ENCODE peak calls at places on chromosomes 11 and 22, in seven cellular contexts. A, X, U, H, J, R and N are unnamed samples. For H3K9me3, the result is how much of the 10 kb centered on the place peaks cover.

GRCh38 chr22:19962909-19963806 is 21.5 kb upstream of the TXNRD2 start:
- DNase-seq in A (no peak), X (no peak), U (no peak), H (no peak), J (no peak), R (no peak), N (no peak)

GRCh38 chr11:119424775-119425174 is 1.8 kb upstream of the THY1 start:
- DNase-seq in A (no peak), X (no peak), U (no peak), H (no peak), J (no peak), R (no peak), N (no peak)

GRCh38 chr22:28799125-28799833 is 1.1 kb downstream of the XBP1 start:
- DNase-seq in A (peak), X (peak), U (no peak), H (no peak), J (peak), R (no peak), N (peak)

GRCh38 chr22:45083659-45084305 is 74.0 kb upstream of the PHF21B start:
- DNase-seq in A (no peak), X (no peak), U (no peak), H (no peak), J (no peak), R (no peak), N (no peak)

GRCh38 chr11:43558056-43558455 is 122.5 kb upstream of the HSD17B12 start:
- DNase-seq in A (no peak), X (peak), U (no peak), H (no peak), J (no peak), R (no peak), N (no peak)

GRCh38 chr11:13939952-13940610 is 22.4 kb upstream of the SPON1 start:
- DNase-seq in A (no peak), X (no peak), U (no peak), H (no peak), J (no peak), R (peak), N (no peak)

GRCh38 chr22:38310518-38311330 is 6.5 kb downstream of the CSNK1E start:
- DNase-seq in A (no peak), X (no peak), U (no peak), H (no peak), J (no peak), R (no peak), N (no peak)

GRCh38 chr22:31104869-31105268 is 2.5 kb downstream of the SELENOM start:
- DNase-seq in A (no peak), X (peak), U (no peak), H (no peak), J (peak), R (no peak), N (no peak)

GRCh38 chr22:44505796-44506354 is 7.8 kb upstream of the RTL6 start:
- DNase-seq in A (no peak), X (no peak), U (no peak), H (no peak), J (no peak), R (peak), N (no peak)

GRCh38 chr11:120147950-120148270 is 10.0 kb upstream of the TRIM29 start:
- DNase-seq in A (no peak), X (no peak), U (no peak), H (no peak), J (no peak), R (peak), N (no peak)

GRCh38 chr11:102413497-102413896 is 39.1 kb downstream of the TMEM123 start:
- DNase-seq in A (no peak), X (no peak), U (no peak), H (no peak), J (no peak), R (no peak), N (no peak)

GRCh38 chr11:106695506-106695905 is 322.8 kb downstream of the GUCY1A2 start:
- DNase-seq in A (no peak), X (no peak), U (no peak), H (no peak), J (no peak), R (no peak), N (no peak)

GRCh38 chr11:130391692-130392091 is 36.7 kb downstream of the ADAMTS8 start:
- DNase-seq in A (no peak), X (no peak), U (no peak), H (no peak), J (no peak), R (no peak), N (no peak)

GRCh38 chr11:71223081-71223405 is 29.3 kb downstream of the SHANK2 start:
- DNase-seq in A (no peak), X (no peak), U (no peak), H (no peak), J (no peak), R (no peak), N (no peak)

GRCh38 chr22:39926175-39927152 is 25.6 kb downstream of the GRAP2 start:
- DNase-seq in A (no peak), X (no peak), U (no peak), H (no peak), J (no peak), R (no peak), N (no peak)

GRCh38 chr22:22422629-22423112 is 85.9 kb downstream of the ZNF280B start:
- DNase-seq in A (peak), X (peak), U (peak), H (peak), J (peak), R (peak), N (no peak)

GRCh38 chr11:36292311-36292722 is 3.1 kb upstream of the COMMD9 start:
- DNase-seq in A (no peak), X (peak), U (no peak), H (no peak), J (no peak), R (no peak), N (no peak)

GRCh38 chr11:76802151-76802550 is 19.0 kb downstream of the TSKU start:
- DNase-seq in A (no peak), X (no peak), U (no peak), H (no peak), J (no peak), R (no peak), N (no peak)

GRCh38 chr11:59658036-59658435 is 10.8 kb downstream of the PATL1 start:
- DNase-seq in A (no peak), X (no peak), U (no peak), H (no peak), J (no peak), R (no peak), N (no peak)

GRCh38 chr11:76793391-76793811 is 10.2 kb downstream of the TSKU start:
- DNase-seq in A (no peak), X (peak), U (no peak), H (no peak), J (no peak), R (no peak), N (no peak)

GRCh38 chr11:80285076-80285790 is 844.4 kb upstream of the TENM4 start:
- DNase-seq in A (no peak), X (no peak), U (no peak), H (no peak), J (no peak), R (no peak), N (no peak)

GRCh38 chr11:133809525-133810178 is 35.7 kb downstream of the SPATA19 start:
- DNase-seq in A (no peak), X (peak), U (peak), H (no peak), J (peak), R (no peak), N (no peak)

GRCh38 chr22:35752172-35752832 is 34.6 kb downstream of the APOL5 start:
- DNase-seq in A (no peak), X (peak), U (no peak), H (no peak), J (no peak), R (no peak), N (no peak)

GRCh38 chr11:119284344-119285157 is 32.4 kb downstream of the MCAM start:
- DNase-seq in A (no peak), X (peak), U (no peak), H (no peak), J (no peak), R (no peak), N (no peak)

GRCh38 chr11:127074151-127074761 is 73.7 kb upstream of the KIRREL3 start:
- DNase-seq in A (no peak), X (peak), U (peak), H (no peak), J (no peak), R (no peak), N (no peak)

GRCh38 chr11:116427903-116428637 is 344.7 kb downstream of the BUD13 start:
- DNase-seq in A (no peak), X (peak), U (no peak), H (no peak), J (no peak), R (no peak), N (no peak)

GRCh38 chr22:41596776-41597634 is 7.4 kb upstream of the PMM1 start:
- DNase-seq in A (peak), X (peak), U (peak), H (no peak), J (peak), R (no peak), N (peak)

GRCh38 chr11:71504526-71504925 is 22.5 kb upstream of the KRTAP5-7 start:
- DNase-seq in A (no peak), X (peak), U (no peak), H (no peak), J (no peak), R (no peak), N (no peak)

GRCh38 chr11:124880958-124881357 is 15.7 kb downstream of the ROBO3 start:
- DNase-seq in A (no peak), X (no peak), U (no peak), H (no peak), J (no peak), R (no peak), N (no peak)

GRCh38 chr11:121671276-121672168 is 218.8 kb upstream of the SORL1-AS1 start:
- DNase-seq in A (peak), X (no peak), U (no peak), H (no peak), J (no peak), R (no peak), N (no peak)

GRCh38 chr22:46092011-46092410 is 58.3 kb upstream of the PPARA start:
- DNase-seq in A (no peak), X (no peak), U (no peak), H (no peak), J (no peak), R (no peak), N (no peak)

GRCh38 chr11:23997356-23997755 is 499.5 kb upstream of the LUZP2 start:
- DNase-seq in A (no peak), X (no peak), U (no peak), H (no peak), J (no peak), R (no peak), N (no peak)
- H3K9me3 ChIP-seq in A (under half), X (under half), U (under half), H (under half), J (under half), R (under half), N (under half)

DNA sequence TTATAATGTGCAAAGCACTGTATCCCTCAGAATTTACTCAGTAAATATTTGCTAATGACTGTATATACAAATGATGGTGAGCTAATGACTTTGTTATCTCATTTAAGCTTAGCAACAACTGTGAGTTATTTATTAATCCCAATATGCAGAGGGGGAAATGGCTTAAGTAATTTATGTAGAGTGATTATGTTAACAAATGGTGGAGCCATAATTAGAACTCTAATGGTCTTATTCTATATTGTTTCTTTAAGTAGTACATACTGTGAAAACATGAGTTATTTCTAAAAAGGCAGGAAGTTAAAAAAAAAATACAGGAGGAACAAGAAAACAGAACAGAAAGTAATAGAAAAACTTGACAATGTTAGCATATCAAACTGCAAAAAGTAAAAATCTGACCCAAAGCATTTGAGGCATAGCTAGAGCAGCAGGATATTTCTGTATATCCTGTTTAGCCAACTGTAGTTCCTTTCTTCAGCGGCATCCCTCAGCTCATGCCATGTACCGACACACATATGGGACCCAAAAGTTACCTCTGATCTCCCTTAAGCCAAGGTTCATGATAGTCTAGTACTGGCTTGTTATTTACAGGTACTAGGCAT is 94.2 kb downstream of the FCHSD2 start:
- DNase-seq in A (no peak), X (no peak), U (no peak), H (no peak), J (no peak), R (no peak), N (no peak)
- H3K4me3 ChIP-seq in A (no peak), X (no peak), U (no peak), H (no peak), J (no peak), R (no peak), N (no peak)

GRCh38 chr11:128934926-128935325 is 7.7 kb downstream of the TP53AIP1 start:
- DNase-seq in A (no peak), X (no peak), U (no peak), H (no peak), J (no peak), R (no peak), N (no peak)

GRCh38 chr11:128937480-128937879 is 5.2 kb downstream of the TP53AIP1 start:
- DNase-seq in A (no peak), X (no peak), U (no peak), H (no peak), J (no peak), R (no peak), N (no peak)

GRCh38 chr11:128938156-128938885 is 4.3 kb downstream of the TP53AIP1 start:
- DNase-seq in A (no peak), X (no peak), U (no peak), H (no peak), J (no peak), R (no peak), N (no peak)

GRCh38 chr11:128934351-128934750 is 8.3 kb downstream of the TP53AIP1 start:
- DNase-seq in A (no peak), X (no peak), U (no peak), H (no peak), J (no peak), R (no peak), N (no peak)

DNA sequence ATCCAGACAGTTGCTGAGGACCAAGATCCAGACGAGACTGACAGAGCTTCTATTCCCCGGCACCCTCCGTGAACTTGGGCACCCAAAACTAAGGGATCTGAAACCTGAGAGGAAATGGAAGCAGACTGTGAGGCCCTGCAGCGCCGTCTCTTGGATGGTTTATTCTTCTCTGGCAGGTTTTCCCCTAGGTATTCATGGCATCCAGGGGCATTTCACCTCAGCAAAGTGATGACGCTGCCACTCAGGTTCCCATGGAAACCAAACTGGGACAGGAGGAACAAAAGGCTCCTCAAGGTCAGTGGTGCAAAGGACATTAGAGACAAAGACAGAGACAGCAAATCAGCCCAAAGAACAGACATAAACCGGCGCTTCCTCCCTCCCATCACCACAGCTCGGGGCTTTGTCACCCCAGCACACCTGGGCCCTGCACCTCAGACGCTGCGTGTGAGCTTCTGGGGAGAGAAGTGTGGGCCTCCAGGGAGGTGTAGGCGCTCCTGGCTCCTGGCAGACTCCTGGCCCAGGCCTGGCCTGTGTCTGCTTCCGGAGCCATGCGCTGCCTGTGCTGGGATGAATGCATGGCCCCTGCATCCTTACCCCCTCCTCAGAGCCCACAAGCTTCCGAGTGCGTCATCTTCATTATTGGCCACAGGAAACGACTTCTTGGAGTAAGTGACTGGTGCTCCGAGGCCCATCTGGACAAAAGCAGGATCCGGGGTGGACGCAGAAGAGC is 6.0 kb downstream of the TP53AIP1 start:
- DNase-seq in A (no peak), X (peak), U (peak), H (no peak), J (no peak), R (no peak), N (no peak)
- H3K9me3 ChIP-seq in A (under half), X (under half), U (under half), H (under half), J (under half), R (under half), N (under half)

DNA sequence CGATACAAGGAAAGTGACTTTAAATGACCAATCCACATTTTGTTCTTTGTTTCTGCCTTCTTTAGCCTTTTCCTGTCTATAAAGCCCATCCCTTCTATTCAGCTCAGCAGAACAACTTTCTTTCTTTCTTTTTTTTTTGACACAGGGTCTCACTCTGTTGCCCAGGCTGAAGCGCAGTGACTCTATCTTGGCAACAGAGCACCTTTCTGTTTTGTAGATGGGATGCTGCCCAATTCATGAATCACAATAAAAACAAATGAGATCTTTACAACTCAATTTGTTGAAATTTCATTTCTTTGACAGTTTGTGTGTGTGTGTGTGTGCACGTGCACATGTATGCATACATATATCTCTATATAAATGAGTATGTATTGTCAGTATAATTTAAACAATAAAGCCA is 25.5 kb downstream of the TSPAN18 start:
- DNase-seq in A (no peak), X (no peak), U (no peak), H (no peak), J (no peak), R (no peak), N (no peak)
- H3K4me3 ChIP-seq in A (no peak), X (no peak), U (no peak), H (no peak), J (no peak), R (no peak), N (no peak)

GRCh38 chr11:55572548-55572947 is 620 bp downstream of the OR4C16 start:
- DNase-seq in A (no peak), X (no peak), U (no peak), H (no peak), J (no peak), R (no peak), N (no peak)
- H3K9me3 ChIP-seq in A (under half), X (under half), U (under half), H (under half), J (under half), R (under half), N (under half)

GRCh38 chr11:64341429-64341828 is 1.4 kb downstream of the CCDC88B start:
- DNase-seq in A (no peak), X (no peak), U (no peak), H (no peak), J (no peak), R (no peak), N (no peak)
- H3K4me3 ChIP-seq in A (no peak), X (peak), U (no peak), H (peak), J (no peak), R (no peak), N (no peak)

DNA sequence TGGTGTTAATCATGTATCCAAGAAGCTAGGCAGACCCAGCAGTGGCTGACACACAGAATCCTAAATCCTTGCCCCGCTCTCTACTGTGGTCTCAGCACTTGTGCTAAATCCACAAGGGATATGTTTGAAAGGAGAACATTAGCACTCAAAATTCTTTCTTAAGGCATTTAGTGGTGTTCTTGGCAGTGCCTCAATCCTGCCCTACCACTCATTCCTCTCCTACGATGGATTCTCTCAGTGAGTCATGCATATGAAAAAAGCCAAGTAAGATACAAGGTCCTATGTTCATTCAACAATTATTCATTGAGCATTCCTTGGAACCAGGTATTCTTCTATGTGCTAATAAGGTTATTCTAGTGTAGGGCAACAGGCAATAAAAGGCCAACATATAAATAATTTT is 31.2 kb downstream of the RRP8 start:
- DNase-seq in A (no peak), X (no peak), U (no peak), H (no peak), J (no peak), R (no peak), N (no peak)
- H3K9me3 ChIP-seq in A (under half), X (under half), U (under half), H (under half), J (under half), R (under half), N (under half)